ENCODE peak calls at places on chromosomes 3 and 15, in five cellular contexts. B is CD8-positive, alpha-beta T cell; R is tibial nerve; Y is heart right ventricle; F is IMR-90. N is an unnamed sample.

GRCh38 chr15:84734794-84735479 is 13.5 kb upstream of the ZNF592 start:
- DNase-seq in B (peak), R (no peak), Y (no peak), F (peak), N (peak)

GRCh38 chr15:32959077-32959476 is 235.4 kb downstream of the FMN1 start:
- DNase-seq in B (no peak), R (no peak), Y (no peak), F (peak), N (peak)

GRCh38 chr3:14138109-14138877 is 13.4 kb downstream of the TMEM43 start:
- DNase-seq in B (no peak), R (no peak), Y (no peak), F (no peak), N (no peak)

GRCh38 chr3:183437696-183438564 is 9.5 kb upstream of the MCF2L2 start:
- DNase-seq in B (no peak), R (no peak), Y (no peak), F (no peak), N (no peak)

GRCh38 chr3:134231131-134231530 is 19.5 kb downstream of the RYK start:
- DNase-seq in B (no peak), R (no peak), Y (no peak), F (no peak), N (no peak)

GRCh38 chr15:69134841-69135240 is 25.6 kb upstream of the GLCE start:
- DNase-seq in B (no peak), R (no peak), Y (no peak), F (no peak), N (no peak)

GRCh38 chr3:127820221-127820870 is 2.0 kb downstream of the MGLL start:
- DNase-seq in B (peak), R (no peak), Y (no peak), F (peak), N (peak)

GRCh38 chr3:139540686-139541085 is 1.1 kb upstream of the RBP1 start:
- DNase-seq in B (no peak), R (no peak), Y (no peak), F (no peak), N (no peak)

GRCh38 chr3:133837487-133838295 is 32.1 kb downstream of the SRPRB start:
- DNase-seq in B (no peak), R (no peak), Y (no peak), F (no peak), N (no peak)

GRCh38 chr3:88334187-88334868 is 184.6 kb downstream of the C3orf38 start:
- DNase-seq in B (no peak), R (no peak), Y (no peak), F (no peak), N (no peak)

GRCh38 chr15:88805031-88805780 is 2.0 kb downstream of the ACAN start:
- DNase-seq in B (no peak), R (no peak), Y (no peak), F (no peak), N (no peak)

GRCh38 chr3:151526771-151527170 is 65.9 kb upstream of the IGSF10 start:
- DNase-seq in B (no peak), R (no peak), Y (no peak), F (no peak), N (no peak)

GRCh38 chr3:178714971-178715832 is 179.0 kb downstream of the KCNMB2 start:
- DNase-seq in B (no peak), R (no peak), Y (no peak), F (no peak), N (peak)

GRCh38 chr3:45273681-45274515 is 47.8 kb upstream of the TMEM158 start:
- DNase-seq in B (no peak), R (no peak), Y (no peak), F (peak), N (no peak)

GRCh38 chr3:88003115-88003755 is 55.6 kb downstream of the CGGBP1 start:
- DNase-seq in B (no peak), R (no peak), Y (no peak), F (peak), N (peak)

GRCh38 chr3:147034359-147034758 is 372.0 kb downstream of the ZIC4 start:
- DNase-seq in B (no peak), R (no peak), Y (no peak), F (no peak), N (peak)

GRCh38 chr3:105868450-105868744 is 415 bp downstream of the CBLB start:
- DNase-seq in B (no peak), R (peak), Y (peak), F (peak), N (peak)

GRCh38 chr3:184423567-184423966 is 43.7 kb downstream of the CHRD start:
- DNase-seq in B (no peak), R (no peak), Y (no peak), F (no peak), N (no peak)

GRCh38 chr15:77489647-77490046 is 69.0 kb downstream of the HMG20A start:
- DNase-seq in B (no peak), R (no peak), Y (no peak), F (no peak), N (no peak)

GRCh38 chr3:190811775-190812480 is 50.6 kb downstream of the GMNC start:
- DNase-seq in B (no peak), R (no peak), Y (no peak), F (peak), N (peak)

GRCh38 chr3:139559541-139559940 is 20.0 kb upstream of the RBP1 start:
- DNase-seq in B (no peak), R (no peak), Y (no peak), F (peak), N (peak)

GRCh38 chr3:143808999-143809700 is 39.1 kb downstream of the SLC9A9 start:
- DNase-seq in B (no peak), R (no peak), Y (no peak), F (peak), N (peak)

GRCh38 chr15:57635300-57635944 is 43.7 kb downstream of the MYZAP start:
- DNase-seq in B (no peak), R (no peak), Y (no peak), F (no peak), N (no peak)

GRCh38 chr3:62238431-62238830 is 134.9 kb downstream of the FEZF2 start:
- DNase-seq in B (no peak), R (no peak), Y (no peak), F (no peak), N (no peak)

GRCh38 chr3:146072824-146073223 is 88.2 kb downstream of the PLOD2 start:
- DNase-seq in B (no peak), R (no peak), Y (no peak), F (peak), N (peak)

GRCh38 chr15:80967991-80968510 is 21.6 kb downstream of the MESD start:
- DNase-seq in B (peak), R (no peak), Y (no peak), F (no peak), N (no peak)

GRCh38 chr3:138009476-138010272 is at the start of gene CLDN18:
- DNase-seq in B (no peak), R (no peak), Y (no peak), F (no peak), N (peak)

GRCh38 chr3:149621218-149622005 is 36.4 kb downstream of the WWTR1 start:
- DNase-seq in B (no peak), R (no peak), Y (no peak), F (peak), N (peak)

GRCh38 chr3:66153471-66153870 is 67.3 kb upstream of the SLC25A26 start:
- DNase-seq in B (no peak), R (no peak), Y (no peak), F (no peak), N (no peak)

GRCh38 chr15:67832965-67833503 is 6.8 kb downstream of the RNU6-1 start:
- DNase-seq in B (no peak), R (no peak), Y (no peak), F (no peak), N (no peak)

DNA sequence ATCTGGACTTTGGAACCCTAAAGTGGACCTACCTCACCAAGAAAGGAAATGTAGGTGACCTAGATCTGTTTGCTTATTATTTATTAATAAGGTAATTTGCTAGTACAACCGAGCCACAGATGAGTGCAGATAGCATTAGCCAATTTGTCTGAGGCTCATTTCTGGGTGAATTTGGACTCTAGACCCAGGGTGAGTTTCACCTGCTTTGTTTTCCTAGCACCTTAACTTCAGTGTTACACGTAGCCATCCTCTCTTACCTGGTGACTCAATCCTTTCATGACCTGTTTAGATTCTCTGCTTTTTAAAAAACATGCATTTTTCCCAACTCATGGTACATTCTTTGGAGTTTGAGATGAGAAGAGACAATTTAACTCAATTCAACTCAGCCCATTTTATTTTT is 33.5 kb upstream of the KPNA4 start:
- DNase-seq in B (no peak), R (no peak), Y (no peak), F (no peak), N (no peak)
- TF ChIP-seq CTCF in B (no peak), R (no peak), Y (no peak), F (no peak), N (no peak)

DNA sequence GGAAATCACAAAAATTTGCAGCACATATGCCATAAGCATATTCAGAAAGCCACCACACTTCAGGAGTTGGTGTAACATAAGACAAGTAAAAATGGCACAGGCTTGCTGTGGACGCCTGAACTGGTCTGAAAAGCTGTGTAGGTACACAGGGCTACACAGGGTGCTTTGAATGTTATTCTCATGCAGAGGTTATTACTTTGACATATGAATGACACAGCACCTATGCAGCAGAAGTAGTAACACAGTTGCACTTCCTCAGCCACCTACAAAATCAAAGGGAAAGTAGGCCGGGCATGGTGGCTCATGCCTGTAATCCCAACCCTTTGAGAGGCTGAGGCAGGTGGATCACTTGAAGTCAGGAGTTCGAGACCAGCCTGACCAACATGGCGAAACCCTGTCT is 54.5 kb downstream of the OSBPL10 start:
- DNase-seq in B (no peak), R (no peak), Y (no peak), F (no peak), N (no peak)
- TF ChIP-seq CTCF in B (no peak), R (no peak), Y (no peak), F (no peak), N (no peak)

GRCh38 chr15:43942157-43942556 is 115.4 kb downstream of the WDR76 start:
- DNase-seq in B (no peak), R (no peak), Y (no peak), F (no peak), N (no peak)

GRCh38 chr15:43941071-43941470 is 114.3 kb downstream of the WDR76 start:
- DNase-seq in B (no peak), R (no peak), Y (no peak), F (no peak), N (no peak)

GRCh38 chr15:43943511-43943910 is 116.7 kb downstream of the WDR76 start:
- DNase-seq in B (no peak), R (no peak), Y (no peak), F (peak), N (peak)

GRCh38 chr15:43941555-43941954 is 114.8 kb downstream of the WDR76 start:
- DNase-seq in B (no peak), R (no peak), Y (no peak), F (no peak), N (no peak)

DNA sequence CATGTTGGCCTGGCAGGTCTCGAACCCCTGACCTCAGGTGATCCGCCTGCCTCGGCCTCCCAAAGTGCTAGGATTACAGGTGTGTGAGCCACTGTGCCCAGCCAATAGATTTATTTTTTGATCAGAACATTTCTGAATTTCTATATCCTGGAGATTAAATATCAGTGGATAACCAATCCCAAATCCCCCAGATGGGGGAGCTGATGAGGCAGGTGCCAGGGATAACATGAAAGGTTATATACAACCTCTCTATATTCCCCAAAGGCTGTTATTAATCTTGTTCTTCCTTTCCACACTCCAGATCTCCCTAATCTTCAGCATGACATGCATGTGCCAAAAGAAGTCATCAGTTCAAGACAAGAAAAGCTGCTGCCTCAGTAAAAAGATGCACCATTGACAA is 112.3 kb downstream of the WDR76 start:
- DNase-seq in B (no peak), R (no peak), Y (no peak), F (peak), N (peak)
- TF ChIP-seq CTCF in B (no peak), R (no peak), Y (peak), F (peak), N (peak)

GRCh38 chr3:21170964-21171363 is 580.0 kb downstream of the ZNF385D start:
- DNase-seq in B (no peak), R (no peak), Y (no peak), F (no peak), N (no peak)
- TF ChIP-seq CTCF in B (no peak), R (no peak), Y (peak), F (no peak), N (peak)

GRCh38 chr15:50181983-50182232 is at the start of gene SLC27A2:
- DNase-seq in B (no peak), R (no peak), Y (no peak), F (peak), N (peak)
- TF ChIP-seq CTCF in B (peak), R (no peak), Y (peak), F (no peak), N (peak)

DNA sequence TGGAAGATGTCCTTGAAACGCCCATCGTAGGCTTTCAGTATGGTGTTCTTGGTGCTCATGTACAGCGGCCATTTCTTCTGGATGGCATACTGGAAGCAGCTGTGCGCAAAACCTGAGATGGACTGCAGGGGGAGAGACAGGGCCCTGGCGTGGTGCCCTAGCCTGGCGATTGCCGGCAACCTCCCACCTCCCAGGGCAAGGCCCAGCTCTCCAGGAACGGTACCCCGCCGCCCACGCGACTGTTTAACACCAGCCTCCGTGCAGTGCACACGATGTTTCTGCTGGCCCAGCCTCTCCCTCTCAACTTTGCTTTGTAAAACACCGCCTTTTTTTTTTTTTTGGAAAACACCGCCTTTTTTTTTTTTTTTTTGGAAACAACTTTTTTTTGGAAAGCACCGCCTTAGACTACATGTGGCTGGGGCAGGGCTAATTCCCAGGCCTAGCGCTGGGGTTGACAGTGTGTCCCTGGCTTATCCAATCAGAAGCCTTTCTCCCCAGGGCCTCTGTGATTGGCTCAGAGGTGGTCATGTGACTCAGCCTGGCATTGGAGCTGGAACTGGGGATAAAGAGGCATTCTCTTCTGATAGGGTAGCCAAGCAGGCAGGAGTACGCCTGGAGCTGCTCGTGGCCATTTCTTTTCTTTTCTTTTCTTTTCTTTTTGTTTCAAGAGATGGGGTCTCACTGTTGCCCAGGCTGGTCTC is 14.7 kb downstream of the IDH2 start:
- DNase-seq in B (no peak), R (no peak), Y (no peak), F (peak), N (no peak)
- TF ChIP-seq CTCF in B (no peak), R (no peak), Y (no peak), F (peak), N (peak)

DNA sequence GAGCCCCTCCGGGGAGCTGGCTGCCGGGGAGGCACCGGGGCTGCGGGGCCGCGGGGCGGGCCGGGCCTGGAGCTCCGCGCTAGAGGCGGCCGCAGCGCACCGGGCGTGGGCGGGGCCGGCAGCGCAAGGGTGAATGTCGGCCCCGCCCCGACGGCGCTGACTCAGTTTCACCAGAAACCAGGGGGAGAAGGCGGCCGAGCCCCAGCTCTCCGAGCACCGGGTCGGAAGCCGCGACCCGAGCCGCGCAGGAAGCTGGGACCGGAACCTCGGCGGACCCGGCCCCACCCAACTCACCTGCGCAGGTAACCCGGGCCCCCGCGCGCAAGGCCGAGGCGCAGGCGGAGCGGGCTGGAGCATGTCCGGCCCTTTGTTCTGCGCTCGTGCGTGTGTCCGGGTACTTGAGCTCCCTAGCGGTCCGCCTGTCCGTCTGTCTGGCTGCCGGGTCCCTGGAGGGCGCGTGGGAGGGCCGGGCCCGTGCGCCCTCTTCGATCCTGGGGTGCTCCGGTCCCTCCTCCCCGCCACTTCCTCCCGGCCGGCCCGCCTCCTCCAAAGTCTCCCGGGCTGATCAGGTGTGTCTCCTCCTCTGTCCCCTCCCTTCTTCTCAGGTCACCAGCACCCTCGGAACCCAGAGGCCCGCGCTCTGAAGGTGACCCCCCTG is at the start of gene SPINT1:
- DNase-seq in B (no peak), R (no peak), Y (peak), F (no peak), N (no peak)
- TF ChIP-seq CTCF in B (no peak), R (no peak), Y (no peak), F (no peak), N (no peak)

DNA sequence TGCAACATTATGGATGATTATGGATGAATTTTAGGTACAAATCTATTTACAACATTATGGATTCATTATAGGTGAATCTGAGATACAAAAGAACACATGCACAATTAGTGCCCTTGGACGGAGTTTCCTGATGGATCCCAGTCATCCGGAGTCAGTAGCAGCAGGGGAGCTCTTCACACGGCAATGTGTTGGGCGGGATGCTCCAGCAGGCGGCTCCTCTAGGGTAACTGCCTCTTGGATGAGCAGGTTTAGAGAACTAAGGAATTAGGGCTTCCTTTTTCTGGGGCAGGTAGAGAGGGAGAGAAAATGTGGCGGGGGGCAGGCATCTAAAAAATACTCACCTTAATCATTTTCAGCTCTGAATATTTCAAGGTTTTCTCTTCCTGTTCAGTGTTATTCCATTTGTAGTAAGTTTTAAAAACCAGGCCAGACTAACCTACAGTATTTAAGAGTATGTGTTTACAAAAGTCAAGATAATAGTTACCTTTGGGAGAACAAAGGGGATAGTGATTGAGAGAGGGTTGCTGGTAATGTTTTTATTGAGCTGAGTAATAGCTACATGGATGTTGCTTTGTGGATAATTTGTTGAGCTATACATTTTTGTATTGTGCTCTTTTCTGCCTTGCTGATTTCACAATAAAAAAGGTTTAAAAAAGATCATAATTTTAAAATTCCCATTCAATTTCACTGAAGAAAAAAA is 27.4 kb upstream of the GOLM2 start:
- DNase-seq in B (no peak), R (no peak), Y (no peak), F (no peak), N (no peak)
- TF ChIP-seq CTCF in B (no peak), R (no peak), Y (no peak), F (no peak), N (no peak)

GRCh38 chr3:171168086-171168485 is 141.6 kb upstream of the SLC2A2 start:
- DNase-seq in B (no peak), R (no peak), Y (no peak), F (peak), N (peak)
- TF ChIP-seq CTCF in B (no peak), R (no peak), Y (peak), F (peak), N (peak)

GRCh38 chr3:174398761-174399160 is 460.4 kb upstream of the NAALADL2 start:
- DNase-seq in B (no peak), R (no peak), Y (no peak), F (peak), N (no peak)

GRCh38 chr3:174403831-174404230 is 455.3 kb upstream of the NAALADL2 start:
- DNase-seq in B (no peak), R (no peak), Y (no peak), F (no peak), N (no peak)

GRCh38 chr3:174397848-174398247 is 461.3 kb upstream of the NAALADL2 start:
- DNase-seq in B (no peak), R (no peak), Y (no peak), F (peak), N (peak)
- TF ChIP-seq CTCF in B (no peak), R (peak), Y (peak), F (peak), N (peak)